ENCODE peak calls at places on chromosomes 6 and 20, in six cellular contexts. Q, B, K, H, I and W are unnamed samples.

GRCh38 chr6:170185175-170185970 is 105.5 kb downstream of the DLL1 start:
- DNase-seq in H (no peak), K (no peak), B (no peak), Q (no peak), I (no peak), W (no peak)

GRCh38 chr6:46937623-46938022 is 15.9 kb upstream of the ADGRF5 start:
- DNase-seq in B (no peak), K (no peak), Q (no peak), H (no peak), I (no peak), W (no peak)

GRCh38 chr20:32072168-32072721 is 20.2 kb downstream of the HCK start:
- DNase-seq in B (peak), K (no peak), H (no peak), I (no peak), Q (no peak), W (no peak)

GRCh38 chr6:9632026-9632425 is 782.8 kb downstream of the TFAP2A start:
- DNase-seq in K (no peak), I (no peak), H (no peak), Q (no peak), B (no peak), W (no peak)

GRCh38 chr20:16191496-16191895 is 381.8 kb downstream of the KIF16B start:
- DNase-seq in H (no peak), I (no peak), K (no peak), Q (no peak), B (no peak), W (no peak)

GRCh38 chr6:85468326-85468725 is 18.4 kb downstream of the NT5E start:
- DNase-seq in K (no peak), H (no peak), I (no peak), Q (no peak), B (peak), W (no peak)

GRCh38 chr6:11214438-11214837 is 18.0 kb downstream of the NEDD9 start:
- DNase-seq in H (no peak), B (no peak), I (no peak), K (no peak), Q (no peak), W (no peak)

GRCh38 chr20:34689486-34689885 is 12.6 kb upstream of the PIGU start:
- DNase-seq in B (peak), I (no peak), Q (no peak), K (no peak), H (no peak), W (no peak)

GRCh38 chr6:45507156-45507555 is 129.4 kb upstream of the SUPT3H start:
- DNase-seq in B (no peak), H (no peak), Q (no peak), I (no peak), K (no peak), W (no peak)

GRCh38 chr6:136742125-136742524 is 50.2 kb downstream of the MAP3K5 start:
- DNase-seq in H (no peak), Q (no peak), I (no peak), B (no peak), K (no peak), W (no peak)

GRCh38 chr6:56259163-56259562 is 11.8 kb upstream of the COL21A1 start:
- DNase-seq in K (peak), H (no peak), Q (no peak), B (no peak), I (no peak), W (no peak)

DNA sequence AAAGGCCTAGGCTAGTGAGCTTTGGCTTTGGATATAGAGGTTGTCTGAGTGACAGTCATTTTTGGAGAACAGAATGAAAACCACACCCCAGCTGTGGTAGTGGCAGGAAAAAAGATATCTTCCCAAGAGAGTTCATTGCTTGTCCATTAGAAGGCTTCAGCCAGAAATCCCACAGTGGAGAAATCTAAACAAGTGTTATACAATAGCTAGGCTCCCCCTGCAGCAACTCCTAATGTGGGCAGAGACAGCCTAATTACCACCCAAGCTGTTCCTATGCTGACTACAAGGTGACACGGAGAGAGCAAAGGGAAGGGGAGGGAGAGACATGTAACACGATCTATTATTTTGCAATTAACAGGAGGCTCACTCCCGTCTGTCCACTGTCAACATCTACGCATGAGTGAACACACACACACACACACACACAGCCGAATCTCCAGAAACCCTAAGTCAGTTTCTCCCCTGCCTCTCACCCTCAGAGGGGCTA is 147.5 kb upstream of the TCF21 start:
- DNase-seq in I (no peak), B (peak), H (peak), Q (peak), K (peak), W (no peak)
- H2AFZ ChIP-seq in I (peak), B (no peak), H (no peak), Q (peak), K (peak), W (peak)

DNA sequence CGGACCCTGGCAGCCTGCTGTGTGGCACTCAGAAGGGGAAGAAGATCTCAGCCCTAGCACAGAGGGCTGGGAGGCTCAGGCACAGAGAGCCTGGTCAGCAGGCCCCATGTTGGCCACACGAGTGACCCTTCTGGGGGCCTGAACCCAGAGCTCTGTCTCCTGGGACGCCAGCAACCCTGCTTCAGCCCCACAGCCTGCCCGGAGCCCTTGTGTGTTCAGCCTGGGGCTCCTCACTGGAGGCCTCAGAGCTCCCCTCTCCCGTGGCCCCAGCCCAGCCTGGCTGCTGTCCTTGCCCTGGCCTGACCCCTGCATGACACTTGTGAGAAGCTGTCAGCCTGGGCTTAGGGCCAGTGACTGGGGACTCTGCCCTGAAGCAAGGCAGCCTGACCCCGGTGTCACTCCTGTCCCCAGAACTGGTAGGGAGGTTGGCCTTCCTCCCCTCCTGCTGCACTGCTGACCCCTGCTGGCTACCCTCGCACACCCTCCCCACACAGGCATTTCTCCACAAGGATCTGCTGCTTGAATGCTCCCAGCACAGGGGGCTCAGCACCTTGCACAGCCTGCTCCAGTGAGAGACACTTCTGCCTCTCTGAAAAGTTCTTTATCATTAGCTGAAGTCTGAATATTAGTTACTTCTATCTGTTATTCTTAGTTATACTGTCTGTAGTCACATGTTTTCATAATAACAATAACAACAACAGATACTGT is 15.4 kb upstream of the IP6K3 start:
- DNase-seq in K (no peak), Q (no peak), I (peak), H (peak), B (peak), W (no peak)
- H2AFZ ChIP-seq in K (no peak), Q (no peak), I (no peak), H (no peak), B (no peak), W (no peak)

DNA sequence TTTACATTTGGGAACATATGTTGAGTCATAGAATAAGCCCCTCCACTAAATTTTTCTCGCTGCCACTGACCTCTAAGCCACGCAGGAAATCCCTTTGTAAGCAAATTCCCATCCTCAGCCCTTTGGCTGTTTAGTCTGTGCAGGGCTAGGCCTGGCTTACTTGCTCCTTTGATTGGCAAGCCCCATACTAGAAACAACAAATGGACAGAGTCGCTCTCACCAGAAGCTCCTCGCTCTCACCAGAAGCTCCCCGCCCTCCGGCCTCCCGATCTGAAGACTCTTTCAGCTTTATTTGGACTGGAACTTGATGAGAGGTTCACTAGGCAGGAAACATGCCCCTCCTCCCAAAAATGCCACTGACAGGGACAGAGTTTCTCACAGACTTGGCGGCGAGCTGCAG is 149.2 kb upstream of the EXOC2 start:
- DNase-seq in B (no peak), I (no peak), Q (no peak), H (peak), K (no peak), W (no peak)
- H2AFZ ChIP-seq in B (no peak), I (peak), Q (no peak), H (peak), K (no peak), W (no peak)

GRCh38 chr20:62709537-62709905 is 885 bp downstream of the NTSR1 start:
- DNase-seq in B (no peak), H (no peak), Q (no peak), K (no peak), I (no peak), W (no peak)

GRCh38 chr20:62711703-62712101 is 3.1 kb downstream of the NTSR1 start:
- DNase-seq in K (no peak), H (no peak), Q (no peak), B (no peak), I (peak), W (no peak)

GRCh38 chr20:62710886-62711702 is 2.5 kb downstream of the NTSR1 start:
- DNase-seq in B (no peak), K (no peak), H (no peak), Q (no peak), I (peak), W (no peak)

GRCh38 chr20:62708591-62709536 is at the start of gene NTSR1:
- DNase-seq in K (no peak), Q (no peak), B (no peak), I (peak), H (no peak), W (no peak)

GRCh38 chr20:62710221-62710885 is 1.7 kb downstream of the NTSR1 start:
- DNase-seq in B (no peak), H (no peak), Q (no peak), I (no peak), K (no peak), W (no peak)
- H2AFZ ChIP-seq in B (no peak), H (no peak), Q (no peak), I (no peak), K (no peak), W (no peak)

GRCh38 chr20:51569815-51570741 is 27.6 kb upstream of the NFATC2 start:
- DNase-seq in K (no peak), B (peak), Q (no peak), I (no peak), H (no peak), W (no peak)
- H2AFZ ChIP-seq in K (no peak), B (no peak), Q (peak), I (no peak), H (peak), W (no peak)

DNA sequence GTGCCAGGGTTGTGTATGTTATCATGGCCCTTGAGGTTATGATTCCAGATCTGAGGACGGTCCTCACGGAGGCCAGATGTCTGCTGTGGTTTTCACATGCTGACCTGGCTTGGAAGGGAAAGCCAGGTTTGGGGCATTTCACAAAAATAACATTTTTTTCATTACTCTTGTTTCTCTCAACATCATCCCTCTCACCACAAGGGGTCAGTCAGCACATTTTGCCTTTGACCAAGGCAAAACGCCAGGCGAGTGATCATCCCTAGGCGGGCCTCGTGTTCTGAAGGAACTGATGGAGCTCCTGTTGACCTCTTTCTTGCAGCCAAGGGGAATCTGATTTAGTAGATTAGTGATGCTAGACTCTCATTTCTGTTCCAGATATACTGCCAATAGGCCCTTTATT is 133.5 kb downstream of the TBC1D7 start:
- DNase-seq in Q (peak), H (peak), B (peak), K (peak), I (peak), W (no peak)
- H2AFZ ChIP-seq in Q (no peak), H (no peak), B (no peak), K (no peak), I (no peak), W (no peak)

GRCh38 chr20:841568-842546 is 8.3 kb downstream of the FAM110A start:
- DNase-seq in Q (no peak), I (no peak), K (no peak), B (no peak), H (no peak), W (no peak)
- H2AFZ ChIP-seq in Q (no peak), I (no peak), K (no peak), B (peak), H (no peak), W (peak)

DNA sequence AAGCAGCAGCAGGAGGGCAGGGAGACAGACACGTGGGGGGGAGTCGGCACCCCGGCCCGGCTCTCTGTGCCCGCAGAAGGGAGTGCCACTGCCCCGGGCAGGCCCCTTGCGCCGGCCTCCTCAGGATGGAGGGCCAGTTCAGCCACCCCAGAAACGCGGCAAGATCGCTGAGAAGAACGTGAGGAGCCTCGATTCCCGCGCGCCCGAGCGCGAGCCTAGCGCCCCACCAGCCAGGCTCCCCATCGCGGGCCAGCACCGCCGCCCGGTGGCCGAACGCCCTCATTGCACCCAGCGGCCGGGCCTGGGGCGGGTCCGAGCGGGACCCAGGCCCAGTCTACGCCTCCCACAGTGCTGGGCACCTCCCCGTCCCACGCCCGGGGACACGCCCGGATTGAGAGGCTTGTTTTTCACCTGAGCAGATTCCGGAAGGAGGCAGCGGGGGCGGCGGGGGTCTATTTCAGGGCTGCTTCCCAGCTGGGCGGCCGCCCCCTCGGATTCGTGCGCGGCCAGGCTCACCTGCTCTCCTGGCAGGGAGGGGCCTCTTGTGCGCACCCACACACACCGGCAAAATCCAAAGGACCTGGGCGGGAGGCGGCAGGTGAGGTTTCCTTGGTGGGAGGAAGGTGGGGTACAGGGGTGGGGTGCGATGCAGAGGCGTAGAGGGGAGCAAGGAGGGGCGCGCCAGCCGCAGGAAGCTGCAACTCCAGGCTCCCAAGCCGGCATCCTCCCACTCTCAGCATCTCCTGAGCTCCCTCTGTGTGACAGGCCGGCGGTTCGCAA is 9.0 kb upstream of the GRM4 start:
- DNase-seq in I (peak), K (peak), B (peak), Q (no peak), H (peak), W (no peak)
- H2AFZ ChIP-seq in I (peak), K (peak), B (peak), Q (peak), H (peak), W (peak)

GRCh38 chr20:56363491-56363890 is 4.7 kb downstream of the FAM210B start:
- DNase-seq in B (no peak), I (no peak), K (no peak), H (no peak), Q (no peak), W (no peak)
- H2AFZ ChIP-seq in B (no peak), I (no peak), K (no peak), H (no peak), Q (no peak), W (no peak)

DNA sequence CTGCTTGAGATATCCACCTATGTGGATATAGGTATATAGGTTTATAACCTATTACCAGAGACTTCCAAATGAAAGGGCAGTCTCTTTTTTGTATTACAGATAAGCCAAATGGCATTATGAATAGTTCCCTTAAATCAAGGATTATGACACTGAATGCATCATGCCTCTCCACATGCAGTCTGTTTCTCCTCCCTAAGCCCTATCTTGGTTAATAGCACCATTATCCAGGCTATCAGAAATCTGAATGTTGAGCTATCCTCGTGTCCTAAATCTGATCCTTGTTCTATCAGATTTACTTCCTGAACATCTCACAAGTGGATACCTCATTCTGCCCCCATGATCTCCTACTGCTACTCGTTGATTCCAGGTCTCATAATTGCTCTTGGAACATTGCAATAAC is 138.0 kb downstream of the GRIK2 start:
- DNase-seq in Q (no peak), B (no peak), H (no peak), I (no peak), K (no peak), W (no peak)
- H2AFZ ChIP-seq in Q (no peak), B (no peak), H (no peak), I (no peak), K (no peak), W (no peak)